ENCODE peak calls at places on chromosomes 16 and 17, in six cellular contexts. B is uterus; W is AG04449; R is SHP77; F is non-pigmented ciliary epithelial cell; L is stimulated activated CD4-positive, alpha-beta T cell treated with anti-CD3 and anti-CD28 coated beads, Interleukin-1b, Interleukin-23, amount 100 ng/mL, for 24 hours. I is an unnamed sample.

GRCh38 chr17:63984651-63985386 is 12.1 kb upstream of the SCN4A start:
- DNase-seq in B (no peak), L (peak; percentile 46), F (peak; percentile 55), W (peak; percentile 77), R (no peak), I (peak; percentile 83)

GRCh38 chr16:55225972-55226542 is 97.9 kb upstream of the IRX6 start:
- DNase-seq in L (no peak), W (no peak), F (no peak), B (no peak), R (no peak), I (no peak)

GRCh38 chr17:74512624-74513084 is 18.6 kb downstream of the CD300LB start:
- DNase-seq in L (peak; percentile 42), B (no peak), R (no peak), W (no peak), F (no peak), I (no peak)

GRCh38 chr17:39582658-39583057 is 25.1 kb downstream of the NEUROD2 start:
- DNase-seq in F (no peak), B (no peak), W (no peak), L (no peak), R (no peak), I (no peak)

GRCh38 chr16:306911-307370 is 24.0 kb downstream of the PDIA2 start:
- DNase-seq in F (no peak), B (no peak), W (no peak), L (no peak), R (no peak), I (no peak)

GRCh38 chr17:70521821-70522256 is 352.5 kb downstream of the KCNJ2 start:
- DNase-seq in R (peak; percentile 42), L (no peak), W (no peak), B (no peak), F (peak; percentile 14), I (no peak)

GRCh38 chr16:83624436-83625120 is 183.2 kb upstream of the HSBP1 start:
- DNase-seq in B (no peak), F (no peak), W (no peak), R (no peak), L (no peak), I (no peak)

GRCh38 chr16:67560827-67561342 is 1.4 kb upstream of the CTCF start:
- DNase-seq in L (no peak), F (no peak), R (no peak), W (no peak), B (no peak), I (no peak)

GRCh38 chr17:43406676-43407645 is 8.2 kb downstream of the ARL4D start:
- DNase-seq in F (no peak), R (no peak), B (no peak), L (no peak), W (no peak), I (no peak)

GRCh38 chr16:81327483-81328196 is 12.9 kb downstream of the GAN start:
- DNase-seq in R (no peak), F (no peak), L (no peak), B (no peak), W (no peak), I (no peak)

GRCh38 chr16:593807-594206 is 3.9 kb downstream of the RAB40C start:
- DNase-seq in F (no peak), L (no peak), B (no peak), R (no peak), W (no peak), I (no peak)

GRCh38 chr17:65261682-65262636 is 124.8 kb downstream of the RGS9 start:
- DNase-seq in L (no peak), W (no peak), B (no peak), R (no peak), F (no peak), I (no peak)

GRCh38 chr16:522320-523096 is 5.0 kb upstream of the CAPN15 start:
- DNase-seq in W (no peak), L (no peak), R (no peak), B (no peak), F (no peak), I (no peak)

GRCh38 chr16:2518823-2519710 is 1.1 kb upstream of the AMDHD2 start:
- DNase-seq in R (no peak), B (peak; percentile 35), W (no peak), F (no peak), L (no peak), I (no peak)

GRCh38 chr17:50051082-50051576 is 4.8 kb upstream of the ITGA3 start:
- DNase-seq in B (no peak), F (no peak), L (peak; percentile 84), W (no peak), R (peak; percentile 36), I (peak; percentile 54)

GRCh38 chr16:22692916-22693646 is 120.9 kb upstream of the HS3ST2 start:
- DNase-seq in R (no peak), B (no peak), F (no peak), W (no peak), L (no peak), I (no peak)

GRCh38 chr16:24497405-24497804 is 42.0 kb upstream of the RBBP6 start:
- DNase-seq in F (no peak), L (no peak), R (no peak), W (no peak), B (no peak), I (no peak)

GRCh38 chr17:79065105-79065670 is 9.4 kb upstream of the ENGASE start:
- DNase-seq in F (no peak), W (no peak), L (peak; percentile 44), B (no peak), R (peak; percentile 29), I (peak; percentile 61)

GRCh38 chr17:185445-186138 is 4.1 kb upstream of the DOC2B start:
- DNase-seq in R (no peak), F (no peak), W (no peak), L (peak; percentile 13), B (no peak), I (no peak)